ENCODE peak calls at places on chromosomes 13 and 19, in seven cellular contexts. M is mesendoderm, Z is IMR-90, I is H9, P is H1, J is mesenchymal stem cell, T is trophoblast cell. O is an unnamed sample.

GRCh38 chr19:55418185-55418584 is 10.6 kb upstream of the UBE2S start:
- DNase-seq in M (peak), Z (peak), I (peak), P (peak), J (peak), T (peak), O (peak)

GRCh38 chr13:55361141-55361540 is 1779.6 kb upstream of the PRR20A start:
- DNase-seq in M (no peak), Z (no peak), I (no peak), P (no peak), J (no peak), T (no peak), O (no peak)

GRCh38 chr19:5186293-5187050 is 154.1 kb downstream of the PTPRS start:
- DNase-seq in M (no peak), Z (peak), I (no peak), P (no peak), J (no peak), T (peak), O (no peak)

GRCh38 chr19:31533114-31533513 is 183.9 kb upstream of the TSHZ3 start:
- DNase-seq in M (no peak), Z (no peak), I (no peak), P (no peak), J (peak), T (peak), O (no peak)

GRCh38 chr13:65744761-65745160 is 1485.4 kb downstream of the PCDH9 start:
- DNase-seq in M (no peak), Z (peak), I (no peak), P (no peak), J (no peak), T (no peak), O (no peak)

GRCh38 chr19:10305139-10305806 is 4.3 kb downstream of the ZGLP1 start:
- DNase-seq in M (no peak), Z (peak), I (no peak), P (no peak), J (no peak), T (no peak), O (no peak)

GRCh38 chr19:6041071-6041470 is 63.1 kb upstream of the RANBP3 start:
- DNase-seq in M (no peak), Z (no peak), I (no peak), P (no peak), J (no peak), T (no peak), O (no peak)

GRCh38 chr19:10718205-10719196 is 622 bp downstream of the DNM2 start:
- DNase-seq in M (peak), Z (peak), I (no peak), P (no peak), J (peak), T (peak), O (no peak)

GRCh38 chr13:79581870-79582315 is 100.9 kb downstream of the NDFIP2 start:
- DNase-seq in M (peak), Z (peak), I (peak), P (no peak), J (peak), T (no peak), O (no peak)

GRCh38 chr13:25733696-25734435 is 317.9 kb downstream of the SHISA2 start:
- DNase-seq in M (peak), Z (no peak), I (no peak), P (no peak), J (no peak), T (no peak), O (no peak)

GRCh38 chr13:112943309-112944125 is 25.5 kb upstream of the MCF2L start:
- DNase-seq in M (peak), Z (peak), I (peak), P (no peak), J (peak), T (peak), O (peak)

GRCh38 chr19:31297991-31298390 is 51.2 kb downstream of the TSHZ3 start:
- DNase-seq in M (no peak), Z (no peak), I (no peak), P (no peak), J (no peak), T (no peak), O (no peak)

GRCh38 chr13:90415902-90416301 is 931.6 kb upstream of the MIR17HG start:
- DNase-seq in M (peak), Z (no peak), I (no peak), P (no peak), J (peak), T (no peak), O (no peak)

GRCh38 chr13:98328511-98328910 is 151.4 kb upstream of the RNF113B start:
- DNase-seq in M (no peak), Z (no peak), I (no peak), P (no peak), J (peak), T (no peak), O (no peak)

GRCh38 chr19:14434543-14435319 is 1.6 kb downstream of the PKN1 start:
- DNase-seq in M (no peak), Z (peak), I (no peak), P (no peak), J (peak), T (peak), O (no peak)

GRCh38 chr19:51431124-51431523 is 13.7 kb upstream of the SIGLEC10 start:
- DNase-seq in M (no peak), Z (no peak), I (no peak), P (no peak), J (no peak), T (peak), O (no peak)

GRCh38 chr13:106151056-106151699 is 384.3 kb downstream of the EFNB2 start:
- DNase-seq in M (peak), Z (peak), I (no peak), P (peak), J (peak), T (peak), O (peak)

GRCh38 chr19:3284759-3285646 is 60.5 kb downstream of the CELF5 start:
- DNase-seq in M (peak), Z (peak), I (peak), P (peak), J (peak), T (peak), O (peak)

GRCh38 chr13:110537116-110537515 is 24.4 kb downstream of the RAB20 start:
- DNase-seq in M (no peak), Z (no peak), I (no peak), P (no peak), J (no peak), T (no peak), O (no peak)

GRCh38 chr13:42011601-42012401 is 36.6 kb upstream of the DGKH start:
- DNase-seq in M (peak), Z (no peak), I (peak), P (no peak), J (no peak), T (peak), O (no peak)

GRCh38 chr13:86684402-86684801 is 885.2 kb upstream of the SLITRK6 start:
- DNase-seq in M (no peak), Z (no peak), I (no peak), P (no peak), J (peak), T (no peak), O (no peak)

GRCh38 chr19:48713041-48713863 is 6.3 kb downstream of the MAMSTR start:
- DNase-seq in M (peak), Z (peak), I (peak), P (no peak), J (peak), T (peak), O (no peak)

GRCh38 chr19:4358709-4359626 is 15.6 kb downstream of the MPND start:
- DNase-seq in M (no peak), Z (no peak), I (no peak), P (no peak), J (no peak), T (no peak), O (no peak)

GRCh38 chr19:595326-596262 is 5.9 kb downstream of the HCN2 start:
- DNase-seq in M (no peak), Z (no peak), I (no peak), P (no peak), J (no peak), T (no peak), O (no peak)

GRCh38 chr13:27270594-27271520 is at the start of gene RASL11A:
- DNase-seq in M (peak), Z (peak), I (peak), P (peak), J (peak), T (peak), O (peak)

GRCh38 chr13:50693755-50694154 is 149.7 kb downstream of the DLEU7 start:
- DNase-seq in M (peak), Z (no peak), I (no peak), P (no peak), J (peak), T (no peak), O (no peak)

GRCh38 chr19:32368781-32369180 is 23.4 kb downstream of the ZNF507 start:
- DNase-seq in M (no peak), Z (no peak), I (no peak), P (no peak), J (no peak), T (no peak), O (no peak)

GRCh38 chr13:100491164-100491847 is 97.3 kb downstream of the GGACT start:
- DNase-seq in M (no peak), Z (peak), I (no peak), P (no peak), J (peak), T (peak), O (no peak)

GRCh38 chr19:39277598-39277997 is 9.4 kb downstream of the IFNL2 start:
- DNase-seq in M (no peak), Z (no peak), I (no peak), P (no peak), J (peak), T (peak), O (no peak)

GRCh38 chr19:42048992-42049391 is 21.0 kb downstream of the GRIK5 start:
- DNase-seq in M (no peak), Z (no peak), I (no peak), P (no peak), J (peak), T (no peak), O (no peak)

GRCh38 chr19:38704488-38705026 is 39.7 kb downstream of the CAPN12 start:
- DNase-seq in M (peak), Z (no peak), I (no peak), P (no peak), J (no peak), T (no peak), O (no peak)

GRCh38 chr19:46428278-46429141 is at the start of gene PNMA8C:
- DNase-seq in M (peak), Z (peak), I (peak), P (no peak), J (peak), T (peak), O (peak)

GRCh38 chr13:48448963-48449614 is 36.2 kb upstream of the LPAR6 start:
- DNase-seq in M (no peak), Z (peak), I (no peak), P (no peak), J (peak), T (peak), O (no peak)

GRCh38 chr19:39917561-39918182 is 16.8 kb downstream of the FCGBP start:
- DNase-seq in M (no peak), Z (no peak), I (no peak), P (no peak), J (no peak), T (no peak), O (no peak)

GRCh38 chr13:23140492-23140891 is 40.3 kb upstream of the SGCG start:
- DNase-seq in M (no peak), Z (peak), I (no peak), P (no peak), J (no peak), T (no peak), O (no peak)

GRCh38 chr19:48926909-48927308 is 6.6 kb upstream of the DHDH start:
- DNase-seq in M (no peak), Z (peak), I (no peak), P (no peak), J (peak), T (peak), O (no peak)

GRCh38 chr19:38190061-38190460 is 34.0 kb downstream of the DPF1 start:
- DNase-seq in M (no peak), Z (no peak), I (no peak), P (no peak), J (no peak), T (no peak), O (no peak)

GRCh38 chr13:105485061-105485460 is 1050.4 kb downstream of the EFNB2 start:
- DNase-seq in M (no peak), Z (no peak), I (no peak), P (no peak), J (no peak), T (no peak), O (no peak)

DNA sequence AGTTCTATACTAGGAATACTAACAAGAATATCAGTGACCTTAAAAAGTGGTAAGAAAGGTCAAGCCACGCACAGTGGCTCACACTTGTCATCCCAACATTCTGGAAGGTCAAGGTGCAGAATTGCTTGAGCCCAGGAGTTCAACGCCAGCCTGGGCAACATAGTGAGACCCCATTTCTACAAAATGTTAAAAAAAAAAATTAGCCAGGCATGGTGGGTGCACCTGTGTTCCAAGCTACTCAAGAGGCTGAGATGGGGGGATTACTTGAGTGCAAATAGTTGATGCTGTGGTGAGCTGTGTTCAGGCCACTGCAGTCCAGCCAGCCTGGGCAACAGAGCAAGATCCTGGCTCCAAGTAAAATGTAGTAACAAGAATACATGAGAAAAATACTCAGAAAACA is 61.8 kb downstream of the PCDH9 start:
- DNase-seq in M (no peak), Z (no peak), I (no peak), P (no peak), J (no peak), T (no peak), O (no peak)
- H2BK120ac ChIP-seq in M (no peak), Z (no peak), I (no peak), P (no peak), J (no peak), T (no peak), O (no peak)

DNA sequence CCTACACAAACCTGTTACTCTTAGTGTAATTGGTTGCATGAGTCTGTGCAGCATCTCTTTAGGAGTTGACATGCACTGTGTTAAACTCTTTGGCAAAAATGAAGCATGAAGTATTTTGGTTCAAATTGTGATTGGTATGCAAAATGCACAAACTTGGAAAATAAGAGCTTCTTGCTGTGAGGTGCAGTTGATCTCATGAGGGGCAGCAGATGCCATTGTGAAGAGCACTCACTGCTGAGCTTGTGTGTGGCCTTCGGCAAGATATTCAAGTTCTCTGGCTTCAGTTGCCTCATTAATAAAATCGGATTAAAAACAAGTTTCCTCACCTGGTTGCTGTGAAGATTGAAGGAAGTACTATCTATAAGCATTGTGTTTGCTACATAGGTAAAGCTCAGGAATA is 142.3 kb downstream of the KATNAL1 start:
- DNase-seq in M (no peak), Z (no peak), I (no peak), P (no peak), J (no peak), T (no peak), O (no peak)
- H2BK120ac ChIP-seq in M (no peak), Z (no peak), I (no peak), P (no peak), J (no peak), T (no peak), O (no peak)

GRCh38 chr19:54081032-54081431 is at the start of gene TARM1:
- DNase-seq in M (no peak), Z (no peak), I (no peak), P (no peak), J (no peak), T (no peak), O (no peak)

DNA sequence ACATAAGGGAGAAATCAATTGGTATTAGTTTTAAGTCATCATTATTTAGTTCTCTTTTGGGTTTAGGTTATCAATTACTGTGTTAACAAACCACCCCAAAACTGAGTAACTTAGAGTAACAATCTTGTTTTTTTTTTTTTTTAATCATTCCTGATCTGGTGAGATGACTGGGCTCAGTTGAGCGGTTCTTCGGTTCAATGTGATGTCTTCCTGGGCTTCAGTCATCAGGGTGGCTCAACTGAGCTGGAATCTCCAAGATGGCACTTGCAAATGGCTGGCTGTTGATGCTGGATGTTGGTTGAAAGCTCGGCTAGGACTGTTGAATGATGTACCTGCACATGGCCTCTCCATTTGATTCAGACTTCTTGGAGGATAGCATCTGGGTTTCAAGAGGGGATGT is 3.2 kb upstream of the TARM1 start:
- DNase-seq in M (no peak), Z (no peak), I (no peak), P (no peak), J (no peak), T (no peak), O (no peak)
- H2BK120ac ChIP-seq in M (no peak), Z (no peak), I (no peak), P (no peak), J (no peak), T (no peak), O (no peak)

DNA sequence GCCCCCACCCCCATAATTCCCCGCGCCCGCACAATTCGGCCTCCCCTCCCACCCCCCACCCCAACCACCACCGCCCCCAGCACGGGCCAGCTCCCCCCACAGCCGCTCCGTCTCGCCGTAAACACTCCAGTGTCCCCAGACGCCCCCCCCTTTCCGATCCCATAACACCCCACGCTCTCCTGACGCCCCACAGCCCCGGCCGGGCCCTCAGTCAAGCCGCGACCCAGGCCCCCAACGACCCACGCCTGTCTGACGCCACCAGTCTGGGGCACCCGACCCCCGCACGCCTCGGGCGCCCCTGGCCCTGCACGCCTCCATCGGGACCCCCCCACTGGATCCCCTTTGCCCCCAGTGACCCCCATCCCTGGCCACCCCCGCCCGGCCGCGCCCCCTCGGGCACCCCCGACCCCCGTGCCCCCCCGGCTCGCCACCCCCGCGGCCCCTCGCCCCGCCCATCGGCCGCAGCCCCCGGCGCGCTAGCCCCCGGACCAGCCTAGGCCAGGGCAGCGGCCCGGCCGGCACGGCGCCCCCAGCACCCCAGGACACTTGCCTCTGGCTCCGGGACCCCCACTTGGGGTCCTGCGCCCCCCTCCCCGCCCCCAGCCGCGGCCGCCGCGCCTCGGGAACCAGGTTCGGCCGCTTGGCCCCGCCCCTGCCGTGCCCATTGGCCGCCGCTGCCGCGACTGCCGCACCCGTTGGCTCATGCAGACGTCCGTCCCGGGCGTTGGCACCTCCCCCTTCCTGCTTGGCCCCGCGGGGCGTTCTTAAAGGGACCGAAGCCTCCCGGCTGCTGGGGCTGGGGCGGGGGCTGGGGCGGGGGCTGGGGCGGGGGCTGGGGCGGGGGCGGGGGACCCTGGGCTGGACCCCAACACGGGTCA is at the start of gene FKBP8:
- DNase-seq in M (peak), Z (peak), I (peak), P (peak), J (peak), T (peak), O (peak)
- H2BK120ac ChIP-seq in M (no peak), Z (peak), I (no peak), P (no peak), J (peak), T (peak), O (no peak)

GRCh38 chr13:97191615-97192014 is 30.5 kb upstream of the MBNL2 start:
- DNase-seq in M (no peak), Z (no peak), I (no peak), P (no peak), J (no peak), T (no peak), O (no peak)
- H2BK120ac ChIP-seq in M (no peak), Z (peak), I (no peak), P (no peak), J (no peak), T (no peak), O (no peak)

GRCh38 chr13:91627952-91628739 is 229.7 kb downstream of the GPC5 start:
- DNase-seq in M (no peak), Z (no peak), I (no peak), P (no peak), J (no peak), T (no peak), O (no peak)

GRCh38 chr13:91630916-91631315 is 232.5 kb downstream of the GPC5 start:
- DNase-seq in M (no peak), Z (no peak), I (no peak), P (no peak), J (no peak), T (no peak), O (no peak)

DNA sequence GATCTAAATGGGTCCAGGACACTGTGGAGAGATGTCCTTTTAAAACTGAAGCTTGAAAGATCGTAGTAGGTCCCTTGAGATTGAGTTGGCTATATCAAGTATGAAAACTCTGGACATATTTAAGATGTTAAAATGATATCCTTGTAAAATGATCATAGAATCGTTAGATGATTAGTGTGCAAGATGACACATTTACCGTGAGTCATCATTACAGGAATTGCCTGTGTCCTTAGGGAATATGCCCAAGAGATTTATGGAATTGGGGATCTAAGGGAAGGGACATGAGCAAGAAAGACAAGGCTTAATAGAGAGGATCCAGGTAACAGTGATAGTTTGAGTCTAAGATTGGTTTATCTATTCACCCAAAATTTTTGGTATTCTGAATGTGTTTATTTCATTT is 233.7 kb downstream of the GPC5 start:
- DNase-seq in M (no peak), Z (peak), I (no peak), P (no peak), J (no peak), T (no peak), O (no peak)
- H2BK120ac ChIP-seq in M (no peak), Z (no peak), I (no peak), P (no peak), J (no peak), T (no peak), O (no peak)

GRCh38 chr13:67219113-67219512 is 11.0 kb downstream of the PCDH9 start:
- DNase-seq in M (no peak), Z (no peak), I (no peak), P (no peak), J (no peak), T (no peak), O (no peak)
- H2BK120ac ChIP-seq in M (no peak), Z (no peak), I (no peak), P (no peak), J (no peak), T (no peak), O (no peak)

O was measured in neuronal stem cell.